ENCODE peak calls at places on chromosomes 13 and 19, in nine cellular contexts. One of them, this sample, is unnamed.

GRCh38 chr13:71517004-71517403 is 350.0 kb downstream of the DACH1 start:
- DNase-seq in ovary: no peak
- DNase-seq in AG10803: no peak
- DNase-seq in fibroblast of mammary gland: peak; percentile 0
- DNase-seq in kidney: no peak
- DNase-seq in stomach: no peak
- DNase-seq in cardiac muscle cell: no peak
- DNase-seq in astrocyte of the spinal cord: peak; percentile 8
- DNase-seq in colonic mucosa: peak; percentile 32
- DNase-seq in this sample: no peak

GRCh38 chr13:97020194-97020593 is 25.9 kb upstream of the OXGR1 start:
- DNase-seq in ovary: no peak
- DNase-seq in AG10803: no peak
- DNase-seq in fibroblast of mammary gland: no peak
- DNase-seq in kidney: no peak
- DNase-seq in stomach: no peak
- DNase-seq in cardiac muscle cell: no peak
- DNase-seq in astrocyte of the spinal cord: no peak
- DNase-seq in colonic mucosa: no peak
- DNase-seq in this sample: no peak

GRCh38 chr19:29678484-29679106 is 13.3 kb downstream of the PLEKHF1 start:
- DNase-seq in ovary: peak; percentile 59
- DNase-seq in AG10803: no peak
- DNase-seq in fibroblast of mammary gland: peak; percentile 54
- DNase-seq in kidney: peak; percentile 73
- DNase-seq in stomach: no peak
- DNase-seq in cardiac muscle cell: no peak
- DNase-seq in astrocyte of the spinal cord: no peak
- DNase-seq in colonic mucosa: no peak
- DNase-seq in this sample: no peak

GRCh38 chr13:20716951-20717350 is 13.5 kb downstream of the IL17D start:
- DNase-seq in ovary: no peak
- DNase-seq in AG10803: no peak
- DNase-seq in fibroblast of mammary gland: no peak
- DNase-seq in kidney: no peak
- DNase-seq in stomach: no peak
- DNase-seq in cardiac muscle cell: no peak
- DNase-seq in astrocyte of the spinal cord: no peak
- DNase-seq in colonic mucosa: no peak
- DNase-seq in this sample: no peak

GRCh38 chr19:13849991-13850909 is 26.7 kb upstream of the NANOS3 start:
- DNase-seq in ovary: peak; percentile 96
- DNase-seq in AG10803: peak; percentile 74
- DNase-seq in fibroblast of mammary gland: peak; percentile 62
- DNase-seq in kidney: peak; percentile 94
- DNase-seq in stomach: peak; percentile 88
- DNase-seq in cardiac muscle cell: peak; percentile 87
- DNase-seq in astrocyte of the spinal cord: peak; percentile 74
- DNase-seq in colonic mucosa: peak; percentile 82
- DNase-seq in this sample: peak; percentile 85

GRCh38 chr13:30134578-30134977 is 172.8 kb downstream of the KATNAL1 start:
- DNase-seq in ovary: no peak
- DNase-seq in AG10803: peak; percentile 36
- DNase-seq in fibroblast of mammary gland: no peak
- DNase-seq in kidney: no peak
- DNase-seq in stomach: no peak
- DNase-seq in cardiac muscle cell: no peak
- DNase-seq in astrocyte of the spinal cord: no peak
- DNase-seq in colonic mucosa: no peak
- DNase-seq in this sample: no peak

GRCh38 chr19:11813801-11814706 is at the start of gene ZNF440:
- DNase-seq in ovary: peak; percentile 96
- DNase-seq in AG10803: peak; percentile 89
- DNase-seq in fibroblast of mammary gland: peak; percentile 90
- DNase-seq in kidney: peak; percentile 98
- DNase-seq in stomach: peak; percentile 98
- DNase-seq in cardiac muscle cell: peak; percentile 95
- DNase-seq in astrocyte of the spinal cord: peak; percentile 94
- DNase-seq in colonic mucosa: peak; percentile 98
- DNase-seq in this sample: peak; percentile 94

GRCh38 chr13:42041017-42041683 is 7.3 kb upstream of the DGKH start:
- DNase-seq in ovary: peak; percentile 65
- DNase-seq in AG10803: peak; percentile 45
- DNase-seq in fibroblast of mammary gland: peak; percentile 45
- DNase-seq in kidney: peak; percentile 86
- DNase-seq in stomach: peak; percentile 60
- DNase-seq in cardiac muscle cell: peak; percentile 59
- DNase-seq in astrocyte of the spinal cord: peak; percentile 56
- DNase-seq in colonic mucosa: peak; percentile 71
- DNase-seq in this sample: peak; percentile 51

GRCh38 chr19:30635026-30635985 is 263.1 kb downstream of the ZNF536 start:
- DNase-seq in ovary: no peak
- DNase-seq in AG10803: no peak
- DNase-seq in fibroblast of mammary gland: no peak
- DNase-seq in kidney: no peak
- DNase-seq in stomach: no peak
- DNase-seq in cardiac muscle cell: no peak
- DNase-seq in astrocyte of the spinal cord: no peak
- DNase-seq in colonic mucosa: no peak
- DNase-seq in this sample: no peak

GRCh38 chr13:37226966-37227365 is 121.5 kb upstream of the CSNK1A1L start:
- DNase-seq in ovary: no peak
- DNase-seq in AG10803: no peak
- DNase-seq in fibroblast of mammary gland: peak; percentile 29
- DNase-seq in kidney: no peak
- DNase-seq in stomach: no peak
- DNase-seq in cardiac muscle cell: peak; percentile 14
- DNase-seq in astrocyte of the spinal cord: peak; percentile 40
- DNase-seq in colonic mucosa: no peak
- DNase-seq in this sample: no peak

GRCh38 chr13:102286326-102286725 is 115.5 kb downstream of the FGF14 start:
- DNase-seq in ovary: no peak
- DNase-seq in AG10803: peak; percentile 75
- DNase-seq in fibroblast of mammary gland: peak; percentile 99
- DNase-seq in kidney: no peak
- DNase-seq in stomach: no peak
- DNase-seq in cardiac muscle cell: peak; percentile 68
- DNase-seq in astrocyte of the spinal cord: peak; percentile 84
- DNase-seq in colonic mucosa: no peak
- DNase-seq in this sample: no peak

GRCh38 chr19:28208745-28209144 is 1004.2 kb downstream of the UQCRFS1 start:
- DNase-seq in ovary: no peak
- DNase-seq in AG10803: peak; percentile 2
- DNase-seq in fibroblast of mammary gland: no peak
- DNase-seq in kidney: no peak
- DNase-seq in stomach: no peak
- DNase-seq in cardiac muscle cell: no peak
- DNase-seq in astrocyte of the spinal cord: no peak
- DNase-seq in colonic mucosa: no peak
- DNase-seq in this sample: no peak

DNA sequence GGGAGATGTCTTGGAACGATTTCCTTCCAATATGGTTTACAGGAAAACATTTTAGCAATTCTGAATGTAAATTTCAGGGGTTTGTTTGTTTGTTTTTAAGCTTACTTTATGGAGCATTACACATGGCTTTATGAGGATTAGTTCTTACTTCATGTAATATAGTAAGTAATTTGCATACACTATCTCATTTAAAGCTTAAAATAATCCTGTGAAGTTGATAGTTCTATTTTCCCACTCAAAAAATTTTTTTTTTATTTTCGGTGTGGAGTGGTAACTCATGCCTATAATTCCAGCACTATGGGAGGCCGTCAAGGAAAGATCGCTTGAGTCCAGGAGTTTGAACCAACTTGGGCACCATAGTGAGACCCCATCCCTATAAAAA is 19.0 kb upstream of the KPNA3 start:
- DNase-seq in ovary: no peak
- DNase-seq in AG10803: no peak
- DNase-seq in fibroblast of mammary gland: no peak
- DNase-seq in kidney: no peak
- DNase-seq in stomach: no peak
- DNase-seq in cardiac muscle cell: no peak
- DNase-seq in astrocyte of the spinal cord: no peak
- DNase-seq in colonic mucosa: no peak
- DNase-seq in this sample: no peak
- TF ChIP-seq CTCF in ovary: no peak
- TF ChIP-seq CTCF in AG10803: no peak
- TF ChIP-seq CTCF in fibroblast of mammary gland: no peak
- TF ChIP-seq CTCF in kidney: no peak
- TF ChIP-seq CTCF in stomach: no peak
- TF ChIP-seq CTCF in cardiac muscle cell: no peak
- TF ChIP-seq CTCF in astrocyte of the spinal cord: no peak
- TF ChIP-seq CTCF in colonic mucosa: no peak
- TF ChIP-seq CTCF in this sample: no peak

DNA sequence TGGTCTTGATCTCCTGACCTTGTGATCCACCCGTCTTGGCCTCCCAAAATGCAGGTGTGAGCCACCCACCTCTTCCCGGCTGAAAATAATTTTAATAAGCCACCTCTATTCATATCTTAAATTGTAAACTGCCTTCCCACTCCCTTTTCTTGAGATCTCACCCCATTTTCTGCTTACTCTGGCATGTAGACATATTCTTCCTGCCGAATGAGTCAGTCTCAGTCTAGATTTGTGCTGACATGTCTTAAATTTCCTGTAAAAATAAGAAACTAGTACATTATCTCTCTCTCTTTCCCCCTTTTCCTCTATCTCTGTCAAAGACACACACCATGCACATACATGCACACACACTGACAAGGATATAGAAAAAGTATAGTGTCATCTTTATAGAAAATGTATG is 60.9 kb downstream of the THSD1 start:
- DNase-seq in ovary: no peak
- DNase-seq in AG10803: no peak
- DNase-seq in fibroblast of mammary gland: peak; percentile 64
- DNase-seq in kidney: no peak
- DNase-seq in stomach: no peak
- DNase-seq in cardiac muscle cell: peak; percentile 55
- DNase-seq in astrocyte of the spinal cord: peak; percentile 61
- DNase-seq in colonic mucosa: no peak
- DNase-seq in this sample: no peak
- TF ChIP-seq CTCF in ovary: no peak
- TF ChIP-seq CTCF in AG10803: no peak
- TF ChIP-seq CTCF in fibroblast of mammary gland: no peak
- TF ChIP-seq CTCF in kidney: no peak
- TF ChIP-seq CTCF in stomach: no peak
- TF ChIP-seq CTCF in cardiac muscle cell: no peak
- TF ChIP-seq CTCF in astrocyte of the spinal cord: no peak
- TF ChIP-seq CTCF in colonic mucosa: no peak
- TF ChIP-seq CTCF in this sample: no peak

GRCh38 chr19:53809518-53810186 is 14.5 kb downstream of the NLRP12 start:
- DNase-seq in ovary: no peak
- DNase-seq in AG10803: no peak
- DNase-seq in fibroblast of mammary gland: no peak
- DNase-seq in kidney: no peak
- DNase-seq in stomach: no peak
- DNase-seq in cardiac muscle cell: no peak
- DNase-seq in astrocyte of the spinal cord: no peak
- DNase-seq in colonic mucosa: no peak
- DNase-seq in this sample: no peak

GRCh38 chr19:53810187-53810546 is 13.9 kb downstream of the NLRP12 start:
- DNase-seq in ovary: no peak
- DNase-seq in AG10803: no peak
- DNase-seq in fibroblast of mammary gland: no peak
- DNase-seq in kidney: no peak
- DNase-seq in stomach: no peak
- DNase-seq in cardiac muscle cell: no peak
- DNase-seq in astrocyte of the spinal cord: no peak
- DNase-seq in colonic mucosa: no peak
- DNase-seq in this sample: no peak

GRCh38 chr19:53812335-53812734 is 11.8 kb downstream of the NLRP12 start:
- DNase-seq in ovary: no peak
- DNase-seq in AG10803: no peak
- DNase-seq in fibroblast of mammary gland: no peak
- DNase-seq in kidney: no peak
- DNase-seq in stomach: no peak
- DNase-seq in cardiac muscle cell: no peak
- DNase-seq in astrocyte of the spinal cord: no peak
- DNase-seq in colonic mucosa: no peak
- DNase-seq in this sample: no peak

GRCh38 chr19:53810891-53811290 is 13.2 kb downstream of the NLRP12 start:
- DNase-seq in ovary: no peak
- DNase-seq in AG10803: no peak
- DNase-seq in fibroblast of mammary gland: no peak
- DNase-seq in kidney: no peak
- DNase-seq in stomach: no peak
- DNase-seq in cardiac muscle cell: no peak
- DNase-seq in astrocyte of the spinal cord: no peak
- DNase-seq in colonic mucosa: no peak
- DNase-seq in this sample: no peak

DNA sequence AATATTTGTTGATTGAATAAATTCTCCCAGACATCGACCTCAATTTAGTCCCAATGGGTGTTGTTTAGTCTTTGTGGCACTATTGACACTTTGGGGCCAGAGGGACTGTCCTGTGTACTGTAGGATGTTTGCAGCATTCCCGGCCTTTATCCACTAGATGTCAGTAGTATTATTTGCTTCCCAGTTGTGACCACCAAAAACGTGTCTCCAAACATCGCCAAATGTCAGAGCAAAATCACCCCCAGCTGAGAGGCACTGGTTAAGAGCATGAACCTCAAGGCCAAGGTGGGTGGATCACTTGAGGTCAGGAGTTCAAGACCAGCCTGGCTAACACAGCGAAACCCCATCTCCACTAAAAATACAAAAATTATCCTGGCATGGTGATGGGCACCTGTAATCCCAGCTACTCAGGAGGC is 15.4 kb downstream of the NLRP12 start:
- DNase-seq in ovary: no peak
- DNase-seq in AG10803: peak; percentile 55
- DNase-seq in fibroblast of mammary gland: peak; percentile 62
- DNase-seq in kidney: no peak
- DNase-seq in stomach: no peak
- DNase-seq in cardiac muscle cell: peak; percentile 73
- DNase-seq in astrocyte of the spinal cord: peak; percentile 24
- DNase-seq in colonic mucosa: no peak
- DNase-seq in this sample: peak; percentile 38
- TF ChIP-seq CTCF in ovary: no peak
- TF ChIP-seq CTCF in AG10803: peak; percentile 80
- TF ChIP-seq CTCF in fibroblast of mammary gland: peak; percentile 66
- TF ChIP-seq CTCF in kidney: no peak
- TF ChIP-seq CTCF in stomach: no peak
- TF ChIP-seq CTCF in cardiac muscle cell: peak; percentile 74
- TF ChIP-seq CTCF in astrocyte of the spinal cord: peak; percentile 67
- TF ChIP-seq CTCF in colonic mucosa: peak; percentile 21
- TF ChIP-seq CTCF in this sample: peak; percentile 83

DNA sequence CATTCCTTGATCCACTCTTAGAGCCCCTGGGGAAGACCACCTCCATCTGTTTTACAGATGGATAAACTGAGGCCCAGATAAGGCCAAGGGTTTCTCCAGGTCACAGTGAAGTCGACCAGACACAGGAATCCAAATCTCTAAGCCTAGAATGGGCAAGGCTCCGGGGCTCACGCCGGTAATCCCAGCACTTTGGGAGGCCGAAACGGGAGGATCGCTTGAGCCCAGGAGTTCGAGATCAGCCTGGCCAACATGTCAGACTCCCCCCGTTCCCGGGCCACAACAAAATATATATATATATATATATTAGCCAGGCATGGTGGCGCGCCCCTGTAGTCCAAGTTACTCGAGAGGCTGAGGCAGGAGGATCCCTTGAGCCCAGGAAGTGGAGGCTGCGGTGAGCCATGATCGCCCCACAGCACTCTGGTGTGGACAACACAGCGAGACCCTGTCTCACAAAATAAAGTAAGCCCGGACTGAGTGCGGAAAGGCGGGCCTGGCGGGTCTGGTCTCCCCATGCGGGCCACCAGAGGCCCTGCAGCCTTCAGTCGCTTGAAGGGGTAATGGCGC is 615 bp upstream of the RPL13A start:
- DNase-seq in ovary: no peak
- DNase-seq in AG10803: no peak
- DNase-seq in fibroblast of mammary gland: no peak
- DNase-seq in kidney: no peak
- DNase-seq in stomach: no peak
- DNase-seq in cardiac muscle cell: no peak
- DNase-seq in astrocyte of the spinal cord: no peak
- DNase-seq in colonic mucosa: no peak
- DNase-seq in this sample: no peak
- TF ChIP-seq CTCF in ovary: no peak
- TF ChIP-seq CTCF in AG10803: no peak
- TF ChIP-seq CTCF in fibroblast of mammary gland: no peak
- TF ChIP-seq CTCF in kidney: no peak
- TF ChIP-seq CTCF in stomach: no peak
- TF ChIP-seq CTCF in cardiac muscle cell: no peak
- TF ChIP-seq CTCF in astrocyte of the spinal cord: no peak
- TF ChIP-seq CTCF in colonic mucosa: no peak
- TF ChIP-seq CTCF in this sample: no peak